ENCODE peak calls at places on chromosome 21, in six cellular contexts. Z, R, S, D, O and Q are unnamed samples.

GRCh38 chr21:34880401-34880800 is 168.7 kb downstream of the RUNX1 start:
- DNase-seq in S (no peak), O (no peak), Z (no peak), D (no peak), R (no peak), Q (no peak)

GRCh38 chr21:33219961-33220360 is 9.8 kb upstream of the IFNAR2 start:
- DNase-seq in Z (no peak), O (no peak), S (no peak), R (no peak), D (no peak), Q (no peak)

GRCh38 chr21:17554619-17555472 is 42.0 kb downstream of the CXADR start:
- DNase-seq in R (no peak), D (no peak), Z (no peak), O (no peak), S (no peak), Q (no peak)

GRCh38 chr21:31347435-31348032 is 3.5 kb upstream of the TIAM1 start:
- DNase-seq in Z (no peak), R (peak), O (no peak), D (no peak), S (no peak), Q (no peak)

GRCh38 chr21:45152265-45152746 is 77.9 kb downstream of the ADARB1 start:
- DNase-seq in S (peak), D (peak), O (peak), R (no peak), Z (peak), Q (peak)

GRCh38 chr21:45542242-45542666 is at the start of gene SLC19A1:
- DNase-seq in S (no peak), R (peak), Z (peak), D (peak), O (peak), Q (peak)

GRCh38 chr21:44925027-44925755 is 4.5 kb upstream of the ITGB2 start:
- DNase-seq in D (no peak), Z (no peak), O (no peak), R (peak), S (no peak), Q (no peak)

GRCh38 chr21:33894736-33895288 is 20.8 kb downstream of the ATP5PO start:
- DNase-seq in Z (peak), D (peak), R (peak), S (no peak), O (peak), Q (peak)

GRCh38 chr21:38910390-38911008 is 104.8 kb downstream of the ETS2 start:
- DNase-seq in Z (peak), D (no peak), R (no peak), O (no peak), S (no peak), Q (no peak)

GRCh38 chr21:32483293-32483595 is 70.7 kb downstream of the EVA1C start:
- DNase-seq in R (no peak), Z (no peak), S (no peak), D (no peak), O (no peak), Q (no peak)

GRCh38 chr21:23801292-23801691 is 1806.0 kb downstream of the MRPL39 start:
- DNase-seq in Z (no peak), D (no peak), O (no peak), S (no peak), R (no peak), Q (no peak)

GRCh38 chr21:16070207-16070651 is 340.4 kb downstream of the USP25 start:
- DNase-seq in R (no peak), D (no peak), O (no peak), Z (no peak), S (no peak), Q (no peak)

GRCh38 chr21:34227386-34227852 is 136.4 kb upstream of the KCNE2 start:
- DNase-seq in O (no peak), Z (no peak), D (no peak), S (no peak), R (peak), Q (no peak)

GRCh38 chr21:46111193-46111571 is 13.3 kb downstream of the COL6A2 start:
- DNase-seq in Z (no peak), S (no peak), O (no peak), D (peak), R (no peak), Q (no peak)

GRCh38 chr21:17053321-17053720 is 459.5 kb upstream of the CXADR start:
- DNase-seq in Z (no peak), D (no peak), S (no peak), O (no peak), R (no peak), Q (no peak)

GRCh38 chr21:29078884-29079765 is 5.7 kb upstream of the CCT8 start:
- DNase-seq in O (no peak), R (no peak), Z (peak), S (peak), D (peak), Q (peak)

GRCh38 chr21:18369115-18369514 is 34.5 kb downstream of the TMPRSS15 start:
- DNase-seq in R (no peak), O (no peak), Z (no peak), S (no peak), D (no peak), Q (peak)

GRCh38 chr21:29201186-29201585 is 70.7 kb downstream of the MAP3K7CL start:
- DNase-seq in Z (no peak), O (no peak), D (no peak), R (no peak), S (no peak), Q (no peak)

GRCh38 chr21:32749662-32750061 is 21.8 kb upstream of the SYNJ1 start:
- DNase-seq in R (no peak), O (no peak), S (no peak), Z (no peak), D (no peak), Q (no peak)

GRCh38 chr21:34743831-34744230 is 75.0 kb downstream of the CLIC6 start:
- DNase-seq in R (peak), S (no peak), Z (peak), D (no peak), O (peak), Q (no peak)

GRCh38 chr21:44969965-44970755 is 30.3 kb downstream of the SLX9 start:
- DNase-seq in O (no peak), S (no peak), D (no peak), Z (no peak), R (peak), Q (no peak)

GRCh38 chr21:33208534-33208933 is 21.2 kb upstream of the IFNAR2 start:
- DNase-seq in D (no peak), S (no peak), O (no peak), R (no peak), Z (no peak), Q (no peak)

GRCh38 chr21:25313891-25314646 is 293.2 kb downstream of the MRPL39 start:
- DNase-seq in R (peak), S (no peak), D (no peak), Z (no peak), O (no peak), Q (no peak)

GRCh38 chr21:45109831-45110492 is 35.6 kb downstream of the ADARB1 start:
- DNase-seq in D (no peak), S (peak), R (no peak), O (peak), Z (no peak), Q (peak)

GRCh38 chr21:26961704-26962103 is 5.2 kb downstream of the ADAMTS5 start:
- DNase-seq in S (no peak), O (no peak), D (no peak), R (no peak), Z (no peak), Q (peak)
- H3K4me3 ChIP-seq in S (no peak), O (no peak), D (no peak), R (no peak), Z (no peak), Q (no peak)

GRCh38 chr21:43894206-43894577 is 29.2 kb downstream of the AGPAT3 start:
- DNase-seq in Z (no peak), D (no peak), S (no peak), O (no peak), R (no peak), Q (no peak)
- H3K4me3 ChIP-seq in Z (no peak), D (no peak), S (no peak), O (no peak), R (no peak), Q (no peak)

DNA sequence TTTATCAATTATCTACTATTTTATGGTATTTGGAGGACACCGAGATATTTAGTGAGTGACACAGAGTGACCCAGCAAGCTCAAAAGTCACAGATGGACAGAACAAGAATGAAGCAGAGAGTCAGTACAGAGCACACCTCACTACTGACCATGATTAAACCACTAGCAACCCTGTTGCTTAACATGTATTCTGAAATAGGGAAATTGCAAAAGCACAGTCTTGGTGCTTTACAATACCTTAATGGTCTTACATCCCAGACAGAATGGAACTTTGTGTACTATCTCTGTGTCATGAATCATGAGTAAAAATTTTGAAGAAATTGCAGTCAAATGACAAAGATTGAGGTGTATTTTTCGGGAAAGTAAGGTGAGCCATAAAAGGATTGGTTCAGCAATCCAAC is 2.6 kb upstream of the SAMSN1 start:
- DNase-seq in Z (no peak), D (no peak), S (no peak), R (peak), O (no peak), Q (no peak)
- H3K4me3 ChIP-seq in Z (no peak), D (no peak), S (no peak), R (no peak), O (no peak), Q (no peak)

DNA sequence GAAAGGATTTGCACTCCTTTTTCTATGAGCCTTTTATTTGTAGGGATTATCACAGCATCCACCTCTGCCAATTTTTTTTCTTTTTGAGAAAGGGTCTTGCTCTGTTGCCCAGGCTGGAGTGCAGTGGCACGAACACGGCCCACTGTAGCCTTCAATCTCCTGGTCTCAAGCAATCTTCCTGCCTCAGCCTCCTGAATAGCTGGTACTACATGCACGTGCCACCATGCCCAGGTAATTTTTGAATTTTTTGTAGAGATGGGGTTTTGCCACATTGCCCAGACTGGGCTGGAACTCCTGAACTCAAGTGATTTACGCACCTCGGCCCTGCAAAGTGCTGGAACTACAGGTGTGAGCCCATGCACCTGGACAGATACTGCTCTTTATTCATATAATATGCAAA is 2.1 kb downstream of the SAMSN1 start:
- DNase-seq in R (no peak), O (no peak), S (no peak), D (no peak), Z (no peak), Q (no peak)
- H3K4me3 ChIP-seq in R (no peak), O (no peak), S (peak), D (peak), Z (peak), Q (no peak)

DNA sequence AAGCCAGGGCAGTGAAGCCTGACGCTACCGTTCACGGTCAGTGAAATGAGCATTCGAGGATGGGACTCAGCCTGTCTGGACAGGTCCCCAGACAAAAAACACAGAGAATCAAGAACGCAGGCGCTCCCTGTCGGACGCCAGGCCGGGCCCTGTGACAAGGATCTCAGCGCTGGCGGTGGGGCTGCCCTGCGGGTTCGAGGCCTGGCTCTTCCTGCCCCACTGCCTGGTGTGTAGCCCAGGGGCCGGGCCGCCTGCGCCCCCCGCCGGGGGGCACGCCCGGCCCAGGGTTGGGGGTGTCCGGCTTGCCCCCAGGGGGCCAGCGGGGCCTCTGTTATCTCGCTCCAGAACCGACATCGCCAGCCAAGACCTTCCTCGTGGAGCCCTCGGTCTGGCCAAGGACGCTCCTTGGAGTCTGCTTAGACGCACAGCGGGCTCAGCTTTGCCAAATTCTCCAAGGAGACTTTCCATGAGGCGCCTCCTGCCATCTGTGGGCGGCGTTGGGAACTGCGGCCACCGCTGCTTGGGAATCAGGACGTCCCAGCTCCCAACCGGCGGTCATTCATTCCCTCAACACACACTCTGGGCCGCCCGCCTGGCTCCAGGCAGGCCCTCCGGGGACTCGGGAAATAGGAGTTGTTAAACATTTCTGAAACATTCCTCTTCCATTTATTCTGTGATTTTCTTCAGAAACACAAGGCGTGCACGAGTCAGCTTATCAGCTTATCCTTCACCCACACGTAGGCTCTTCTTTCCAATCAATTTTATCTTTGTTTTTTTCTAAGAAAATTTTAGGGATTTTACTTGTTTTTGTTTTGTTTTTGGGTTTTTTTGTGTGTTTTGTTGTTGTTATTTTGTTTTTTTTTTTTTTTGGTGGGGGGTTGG is 11.3 kb upstream of the RIPK4 start:
- DNase-seq in R (peak), Z (peak), O (peak), S (no peak), D (no peak), Q (no peak)
- H3K4me3 ChIP-seq in R (no peak), Z (no peak), O (peak), S (no peak), D (no peak), Q (no peak)

GRCh38 chr21:40243676-40244075 is 376.4 kb downstream of the PCP4 start:
- DNase-seq in D (no peak), R (no peak), Z (no peak), S (no peak), O (no peak), Q (no peak)
- H3K4me3 ChIP-seq in D (no peak), R (no peak), Z (no peak), S (no peak), O (no peak), Q (no peak)

GRCh38 chr21:14675774-14676530 is 129.8 kb upstream of the SAMSN1 start:
- DNase-seq in Z (peak), O (no peak), R (no peak), D (peak), S (peak), Q (peak)
- H3K4me3 ChIP-seq in Z (no peak), O (no peak), R (no peak), D (peak), S (no peak), Q (no peak)

DNA sequence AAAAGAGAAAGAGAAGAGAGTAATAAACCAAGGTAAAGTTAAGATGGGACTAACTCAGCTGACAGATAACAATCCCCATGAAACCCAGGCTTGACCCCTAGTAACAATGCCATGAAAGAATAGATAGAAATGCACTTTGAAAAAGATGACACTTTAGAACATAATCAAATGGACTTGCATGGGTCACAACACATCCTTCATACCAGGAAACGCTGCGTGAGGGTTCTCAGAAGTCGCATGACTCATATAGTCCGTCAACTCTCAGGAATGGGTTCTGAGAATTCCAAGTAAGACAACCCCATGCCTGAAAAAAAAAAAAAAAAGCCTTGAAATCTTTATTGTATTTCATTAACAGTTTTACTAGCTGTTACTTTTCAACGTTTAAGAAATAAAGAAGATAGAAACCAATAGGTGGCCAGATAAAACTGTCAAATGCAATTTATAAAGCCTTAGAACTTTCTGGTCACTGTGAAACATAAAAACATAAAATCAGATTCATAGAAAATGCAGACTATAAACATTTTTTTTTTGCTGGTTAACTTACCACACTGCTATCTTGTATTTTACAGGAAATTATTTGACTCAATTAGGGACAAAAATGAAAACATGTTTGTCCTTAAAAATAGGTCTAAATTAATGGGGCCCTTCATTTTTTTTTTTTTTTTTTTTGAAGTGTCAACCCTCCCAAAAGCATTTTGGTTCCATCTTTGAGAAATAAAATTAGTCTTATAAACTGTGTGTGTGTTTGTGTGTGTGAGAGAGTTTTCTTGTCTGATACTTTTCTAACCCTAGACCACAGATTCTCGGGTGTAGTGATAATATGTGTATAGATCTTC is 202.1 kb downstream of the NCAM2 start:
- DNase-seq in S (no peak), O (peak), Z (peak), R (peak), D (no peak), Q (no peak)
- H3K4me3 ChIP-seq in S (no peak), O (no peak), Z (no peak), R (peak), D (no peak), Q (no peak)

DNA sequence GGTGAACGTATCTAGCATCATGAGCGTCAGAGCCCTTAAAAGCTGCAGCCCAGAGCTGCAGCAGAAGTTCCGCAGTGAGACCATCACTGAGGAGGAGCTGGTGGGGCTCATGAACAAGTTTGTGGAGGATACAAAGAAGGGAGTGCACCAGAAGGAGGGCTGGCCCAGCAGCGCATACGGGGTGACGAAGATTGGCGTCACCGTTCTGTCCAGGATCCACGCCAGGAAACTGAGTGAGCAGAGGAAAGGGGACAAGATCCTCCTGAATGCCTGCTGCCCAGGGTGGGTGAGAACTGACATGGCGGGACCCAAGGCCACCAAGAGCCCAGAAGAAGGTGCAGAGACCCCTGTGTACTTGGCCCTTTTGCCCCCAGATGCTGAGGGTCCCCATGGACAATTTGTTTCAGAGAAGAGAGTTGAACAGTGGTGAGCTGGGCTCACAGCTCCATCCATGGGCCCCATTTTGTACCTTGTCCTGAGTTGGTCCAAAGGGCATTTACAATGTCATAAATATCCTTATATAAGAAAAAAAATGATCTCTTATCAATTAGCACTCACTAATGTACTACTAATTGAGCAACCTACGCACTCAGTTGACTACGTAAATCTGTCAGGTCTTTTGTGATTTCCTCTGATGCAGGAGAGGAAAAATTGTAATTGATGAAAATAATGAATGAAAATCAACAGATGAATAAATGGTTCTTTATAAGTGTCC is 2.8 kb downstream of the CBR1 start:
- DNase-seq in R (no peak), D (no peak), S (no peak), O (no peak), Z (no peak), Q (no peak)
- H3K4me3 ChIP-seq in R (no peak), D (no peak), S (no peak), O (no peak), Z (no peak), Q (no peak)